ENCODE peak calls at places on chromosome 15, in nine cellular contexts. J is ovary, M is right lobe of liver, W is tibial nerve, P is body of pancreas, O is breast epithelium, Z is Peyer's patch, X is heart left ventricle, L is thyroid gland. F is an unnamed sample.

GRCh38 chr15:65368646-65369045 is 9.2 kb downstream of the IGDCC3 start:
- DNase-seq in L (no peak), X (no peak), P (no peak), J (no peak), O (no peak), W (no peak), M (no peak), Z (no peak), F (no peak)

GRCh38 chr15:42035362-42035761 is 14.5 kb upstream of the PLA2G4E start:
- DNase-seq in P (no peak), O (no peak), J (no peak), X (no peak), L (no peak), M (no peak), Z (peak), W (no peak), F (no peak)

GRCh38 chr15:70629735-70630273 is 133.6 kb downstream of the UACA start:
- DNase-seq in L (no peak), P (no peak), O (no peak), Z (no peak), M (no peak), J (no peak), X (no peak), W (no peak), F (no peak)

GRCh38 chr15:34993413-34993812 is 5.3 kb upstream of the ZNF770 start:
- DNase-seq in J (no peak), P (no peak), M (no peak), W (no peak), L (no peak), X (no peak), Z (no peak), O (no peak), F (no peak)

GRCh38 chr15:75640483-75641175 is 605 bp upstream of the IMP3 start:
- DNase-seq in M (peak), W (no peak), L (no peak), O (no peak), J (no peak), Z (peak), X (no peak), P (no peak), F (no peak)

GRCh38 chr15:94403246-94403824 is 172.0 kb downstream of the MCTP2 start:
- DNase-seq in J (no peak), M (no peak), P (no peak), Z (no peak), O (no peak), X (no peak), L (no peak), W (no peak), F (no peak)

GRCh38 chr15:83108266-83109219 is 1.1 kb downstream of the TM6SF1 start:
- DNase-seq in J (no peak), X (peak), P (peak), O (peak), M (peak), L (peak), Z (no peak), W (no peak), F (peak)

GRCh38 chr15:67413770-67414429 is 107.0 kb upstream of the C15orf61 start:
- DNase-seq in L (no peak), W (no peak), O (no peak), X (no peak), Z (no peak), P (no peak), J (no peak), M (no peak), F (no peak)

GRCh38 chr15:40564591-40565332 is at the start of gene CCDC32:
- DNase-seq in X (peak), Z (peak), W (peak), M (peak), O (peak), J (peak), P (peak), L (peak), F (peak)

GRCh38 chr15:65655026-65655425 is 33.3 kb downstream of the SLC24A1 start:
- DNase-seq in P (no peak), M (no peak), X (no peak), Z (no peak), L (no peak), O (no peak), W (no peak), J (no peak), F (no peak)

GRCh38 chr15:65344909-65345275 is 32.9 kb downstream of the IGDCC3 start:
- DNase-seq in W (no peak), X (no peak), O (no peak), J (no peak), P (no peak), Z (no peak), L (no peak), M (no peak), F (no peak)

GRCh38 chr15:39426552-39427532 is 154.0 kb upstream of the THBS1 start:
- DNase-seq in M (peak), Z (peak), J (peak), P (peak), O (no peak), X (peak), L (peak), W (peak), F (no peak)

GRCh38 chr15:78979456-78980320 is 34.8 kb upstream of the CTSH start:
- DNase-seq in X (peak), J (peak), Z (peak), P (peak), M (peak), O (peak), L (peak), W (no peak), F (peak)

GRCh38 chr15:35381328-35381727 is 164.6 kb downstream of the DPH6 start:
- DNase-seq in X (no peak), W (no peak), Z (no peak), P (no peak), M (no peak), J (no peak), O (no peak), L (no peak), F (no peak)

GRCh38 chr15:48582472-48583235 is 62.9 kb downstream of the FBN1 start:
- DNase-seq in Z (no peak), L (no peak), P (peak), X (peak), M (no peak), J (no peak), O (no peak), W (no peak), F (no peak)

GRCh38 chr15:60634815-60635214 is 155.9 kb upstream of the ICE2 start:
- DNase-seq in W (no peak), Z (peak), O (no peak), L (no peak), M (no peak), P (no peak), X (no peak), J (no peak), F (no peak)

GRCh38 chr15:42727740-42728355 is 9.1 kb downstream of the CDAN1 start:
- DNase-seq in Z (no peak), O (no peak), M (no peak), J (no peak), L (peak), X (no peak), W (no peak), P (no peak), F (no peak)

GRCh38 chr15:57972801-57973311 is 92.7 kb downstream of the ALDH1A2 start:
- DNase-seq in W (no peak), L (no peak), J (no peak), X (no peak), M (no peak), P (no peak), O (no peak), Z (no peak), F (no peak)

GRCh38 chr15:29736745-29737023 is 85.6 kb downstream of the TJP1 start:
- DNase-seq in O (no peak), L (no peak), W (no peak), X (no peak), P (peak), M (peak), J (no peak), Z (no peak), F (no peak)

GRCh38 chr15:70133296-70133695 is 35.6 kb upstream of the TLE3 start:
- DNase-seq in W (no peak), M (peak), O (no peak), P (peak), X (no peak), L (no peak), Z (no peak), J (no peak), F (no peak)

GRCh38 chr15:77107531-77108355 is 36.8 kb upstream of the TSPAN3 start:
- DNase-seq in L (peak), M (peak), J (peak), Z (peak), O (peak), X (peak), W (peak), P (peak), F (peak)

GRCh38 chr15:92606126-92606835 is 49.3 kb downstream of the FAM174B start:
- DNase-seq in X (no peak), Z (no peak), P (no peak), L (peak), O (no peak), W (no peak), M (no peak), J (no peak), F (no peak)

GRCh38 chr15:98651581-98652220 is 3.4 kb downstream of the IGF1R start:
- DNase-seq in J (no peak), X (no peak), M (no peak), O (no peak), L (peak), W (no peak), P (no peak), Z (no peak), F (no peak)

GRCh38 chr15:81095690-81096365 is 38.2 kb upstream of the CFAP161 start:
- DNase-seq in J (no peak), W (no peak), X (no peak), O (no peak), P (no peak), L (no peak), Z (no peak), M (no peak), F (no peak)
- TF ChIP-seq POLR2A in J (no peak), W (no peak), X (no peak), O (no peak), P (no peak), L (no peak), Z (no peak), M (no peak), F (no peak)

GRCh38 chr15:56886878-56887781 is 31.3 kb upstream of the TCF12 start:
- DNase-seq in J (peak), W (peak), O (peak), Z (peak), X (peak), P (peak), M (peak), L (peak), F (peak)
- TF ChIP-seq CTCF in J (no peak), W (no peak), O (peak), Z (no peak), X (no peak), P (no peak), M (no peak), L (no peak), F (peak)

DNA sequence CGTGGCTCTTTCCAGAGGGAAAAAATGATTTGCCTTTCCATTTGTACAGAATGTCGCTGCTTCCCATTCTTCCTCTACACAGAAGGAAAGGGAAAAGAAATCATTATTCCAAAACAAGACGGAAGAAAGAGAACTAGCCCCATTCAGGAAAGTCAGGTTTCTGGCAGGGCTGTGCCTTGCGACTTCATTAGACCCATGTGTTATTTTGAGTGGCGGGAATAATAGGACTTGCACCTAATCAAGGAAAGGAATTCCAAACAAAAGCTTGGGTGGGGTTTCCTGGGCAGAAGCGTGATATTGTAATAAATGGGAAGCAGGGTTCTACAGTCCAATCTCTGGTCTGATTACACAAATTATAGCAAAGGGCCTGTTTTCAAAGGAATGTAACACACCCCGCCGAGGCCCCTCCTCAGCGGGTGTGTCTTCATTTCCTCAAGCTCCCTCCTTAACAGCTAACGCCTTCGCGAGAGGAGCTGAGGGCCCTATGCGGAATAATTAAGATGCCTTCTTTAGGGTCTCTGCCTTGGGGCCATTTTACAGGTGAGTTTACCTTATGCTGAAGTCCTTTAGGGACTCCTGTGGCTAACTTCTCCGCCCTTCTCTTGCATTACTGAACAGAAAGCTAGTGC is 396.0 kb upstream of the C2CD4B start:
- DNase-seq in Z (no peak), X (peak), J (no peak), W (no peak), P (no peak), O (no peak), M (no peak), L (no peak), F (no peak)
- TF ChIP-seq POLR2A in Z (peak), X (no peak), J (no peak), W (no peak), P (no peak), O (no peak), M (no peak), L (no peak), F (no peak)

DNA sequence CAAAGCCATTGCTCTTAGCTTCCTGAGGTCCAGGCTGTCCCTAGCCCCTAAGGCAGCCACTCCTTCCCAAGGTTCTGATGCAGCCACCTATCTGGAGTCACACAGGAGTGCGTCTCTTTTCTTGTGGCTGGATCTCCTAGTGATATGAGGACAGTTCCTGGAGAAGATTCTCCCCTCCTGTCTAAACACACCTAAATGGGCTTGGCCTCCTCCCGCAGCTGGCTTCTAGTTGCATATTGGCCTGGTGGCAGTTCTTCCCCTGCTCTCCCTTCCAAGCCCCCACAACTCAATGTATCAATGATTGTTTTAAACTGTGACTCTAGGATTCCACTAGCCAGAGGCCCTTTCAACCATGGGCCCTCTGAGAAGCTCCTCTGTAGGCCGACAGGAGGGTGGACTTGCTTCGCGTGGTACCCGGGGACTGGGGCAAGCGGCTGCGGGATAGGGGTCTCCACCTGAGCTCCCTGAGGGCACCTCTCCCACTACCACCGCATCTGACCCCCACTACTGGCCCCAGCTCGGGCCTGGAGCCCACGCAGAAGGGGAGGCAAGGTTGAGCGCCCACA is 1.4 kb downstream of the ITGA11 start:
- DNase-seq in M (no peak), O (peak), L (no peak), P (no peak), W (no peak), Z (no peak), X (no peak), J (no peak), F (peak)
- TF ChIP-seq CTCF in M (no peak), O (no peak), L (no peak), P (no peak), W (no peak), Z (no peak), X (no peak), J (no peak), F (no peak)

GRCh38 chr15:68818088-68818670 is 2.5 kb downstream of the ANP32A start:
- DNase-seq in J (peak), O (peak), L (peak), M (peak), X (peak), Z (peak), W (peak), P (peak), F (peak)

GRCh38 chr15:68820589-68821189 is at the start of gene ANP32A:
- DNase-seq in L (peak), J (peak), Z (peak), X (peak), P (peak), O (peak), W (peak), M (peak), F (peak)

GRCh38 chr15:68820205-68820588 is 498 bp downstream of the ANP32A start:
- DNase-seq in P (peak), L (peak), M (peak), X (peak), J (peak), W (no peak), O (no peak), Z (peak), F (peak)

GRCh38 chr15:68818671-68819450 is 1.8 kb downstream of the ANP32A start:
- DNase-seq in W (no peak), P (peak), Z (peak), M (peak), O (peak), X (peak), J (peak), L (peak), F (peak)

GRCh38 chr15:68819451-68820204 is 1.1 kb downstream of the ANP32A start:
- DNase-seq in O (peak), X (peak), W (no peak), L (peak), Z (peak), P (peak), M (peak), J (peak), F (peak)
- TF ChIP-seq POLR2A in O (no peak), X (peak), W (peak), L (no peak), Z (no peak), P (peak), M (no peak), J (no peak), F (no peak)

F was measured in uterus.